ENCODE peak calls at places on chromosomes 12 and 14, in ten cellular contexts. P is RPMI8226; U is fibroblast of pulmonary artery; R is AG10803; Z is activated T-helper 1 cell treated with anti-CD3 and anti-CD28 coated beads, Interleukin-2, amount 50 U/mL, for 16 hours; D is stimulated activated CD4-positive, alpha-beta T cell treated with anti-CD3 and anti-CD28 coated beads, Interleukin-15, amount 100 ng/mL, for 24 hours; V is germinal center; W is T-cell; O is stimulated activated naive CD8-positive, alpha-beta T cell treated with anti-CD3 and anti-CD28 coated beads, Interleukin-15, amount 100 ng/mL, for 72 hours; Q is IMR-90. K is an unnamed sample.

GRCh38 chr12:11666131-11666530 is 16.7 kb downstream of the ETV6 start:
- DNase-seq in P (no peak), U (no peak), R (no peak), Z (no peak), D (no peak), V (no peak), W (no peak), O (no peak), Q (no peak), K (no peak)

GRCh38 chr12:23084236-23084995 is 459.4 kb downstream of the ETNK1 start:
- DNase-seq in P (peak), U (peak), R (peak), Z (no peak), D (no peak), V (no peak), W (no peak), O (no peak), Q (peak), K (no peak)

GRCh38 chr12:132523576-132524331 is 33.8 kb downstream of the FBRSL1 start:
- DNase-seq in P (peak), U (peak), R (peak), Z (peak), D (peak), V (peak), W (peak), O (peak), Q (peak), K (no peak)

GRCh38 chr12:50790081-50790480 is 26.2 kb downstream of the ATF1 start:
- DNase-seq in P (no peak), U (peak), R (no peak), Z (no peak), D (no peak), V (no peak), W (no peak), O (no peak), Q (no peak), K (no peak)

GRCh38 chr12:124581299-124581698 is 13.9 kb upstream of the NCOR2 start:
- DNase-seq in P (no peak), U (peak), R (no peak), Z (no peak), D (no peak), V (no peak), W (no peak), O (no peak), Q (no peak), K (no peak)

GRCh38 chr14:42428996-42429395 is 822.3 kb downstream of the LRFN5 start:
- DNase-seq in P (no peak), U (no peak), R (no peak), Z (no peak), D (peak), V (peak), W (no peak), O (no peak), Q (no peak), K (no peak)

GRCh38 chr14:77181603-77182437 is at the start of gene TMEM63C:
- DNase-seq in P (peak), U (no peak), R (no peak), Z (no peak), D (peak), V (peak), W (peak), O (peak), Q (no peak), K (no peak)

GRCh38 chr14:100155049-100155621 is 4.3 kb downstream of the DEGS2 start:
- DNase-seq in P (no peak), U (peak), R (no peak), Z (no peak), D (peak), V (no peak), W (no peak), O (peak), Q (no peak), K (no peak)

GRCh38 chr12:30570206-30570890 is 125.3 kb downstream of the IPO8 start:
- DNase-seq in P (no peak), U (no peak), R (no peak), Z (no peak), D (no peak), V (no peak), W (no peak), O (no peak), Q (no peak), K (no peak)

GRCh38 chr12:21843795-21844194 is 69.3 kb upstream of the KCNJ8 start:
- DNase-seq in P (no peak), U (no peak), R (no peak), Z (no peak), D (no peak), V (no peak), W (no peak), O (no peak), Q (no peak), K (no peak)

GRCh38 chr14:105142651-105143450 is 25.7 kb downstream of the JAG2 start:
- DNase-seq in P (no peak), U (no peak), R (no peak), Z (no peak), D (no peak), V (no peak), W (no peak), O (no peak), Q (no peak), K (no peak)

GRCh38 chr14:64948612-64949210 is 6.2 kb upstream of the GPX2 start:
- DNase-seq in P (no peak), U (no peak), R (no peak), Z (no peak), D (no peak), V (no peak), W (no peak), O (no peak), Q (no peak), K (no peak)

GRCh38 chr12:82329508-82329907 is 28.7 kb downstream of the CCDC59 start:
- DNase-seq in P (no peak), U (no peak), R (no peak), Z (no peak), D (no peak), V (no peak), W (no peak), O (no peak), Q (no peak), K (no peak)

GRCh38 chr12:116317986-116318737 is 40.7 kb upstream of the MED13L start:
- DNase-seq in P (no peak), U (no peak), R (no peak), Z (no peak), D (no peak), V (no peak), W (no peak), O (no peak), Q (no peak), K (no peak)

GRCh38 chr12:87848248-87848868 is 180.8 kb downstream of the C12orf50 start:
- DNase-seq in P (peak), U (peak), R (peak), Z (no peak), D (no peak), V (peak), W (no peak), O (no peak), Q (peak), K (no peak)

GRCh38 chr12:130633771-130634170 is 82.3 kb downstream of the RIMBP2 start:
- DNase-seq in P (no peak), U (no peak), R (no peak), Z (no peak), D (no peak), V (no peak), W (no peak), O (no peak), Q (no peak), K (no peak)

GRCh38 chr12:5305425-5305824 is 126.5 kb upstream of the NTF3 start:
- DNase-seq in P (no peak), U (no peak), R (no peak), Z (no peak), D (no peak), V (no peak), W (no peak), O (no peak), Q (no peak), K (no peak)

GRCh38 chr12:18808221-18808620 is 70.3 kb downstream of the CAPZA3 start:
- DNase-seq in P (no peak), U (no peak), R (no peak), Z (no peak), D (no peak), V (no peak), W (no peak), O (no peak), Q (no peak), K (no peak)

GRCh38 chr12:78622529-78623221 is 241.9 kb upstream of the SYT1 start:
- DNase-seq in P (no peak), U (no peak), R (no peak), Z (no peak), D (no peak), V (no peak), W (no peak), O (no peak), Q (no peak), K (no peak)

GRCh38 chr12:115852054-115852453 is 425.4 kb downstream of the MED13L start:
- DNase-seq in P (no peak), U (no peak), R (no peak), Z (no peak), D (no peak), V (no peak), W (no peak), O (no peak), Q (no peak), K (no peak)

GRCh38 chr12:22018860-22019259 is 27.2 kb upstream of the CMAS start:
- DNase-seq in P (no peak), U (peak), R (peak), Z (no peak), D (no peak), V (no peak), W (no peak), O (no peak), Q (peak), K (no peak)

GRCh38 chr14:33765251-33765650 is 185.6 kb downstream of the EGLN3 start:
- DNase-seq in P (no peak), U (peak), R (no peak), Z (no peak), D (no peak), V (no peak), W (no peak), O (no peak), Q (no peak), K (no peak)

GRCh38 chr12:52262286-52262685 is 12.2 kb upstream of the KRT86 start:
- DNase-seq in P (no peak), U (no peak), R (no peak), Z (no peak), D (no peak), V (no peak), W (no peak), O (no peak), Q (no peak), K (no peak)

GRCh38 chr14:91142214-91142668 is 28.4 kb downstream of the DGLUCY start:
- DNase-seq in P (no peak), U (no peak), R (no peak), Z (no peak), D (no peak), V (peak), W (no peak), O (peak), Q (no peak), K (no peak)

GRCh38 chr12:82688619-82689018 is 1.9 kb downstream of the TMTC2 start:
- DNase-seq in P (no peak), U (no peak), R (no peak), Z (no peak), D (no peak), V (no peak), W (no peak), O (no peak), Q (no peak), K (no peak)

GRCh38 chr12:6489449-6489848 is 3.6 kb downstream of the MRPL51 start:
- DNase-seq in P (no peak), U (no peak), R (no peak), Z (no peak), D (no peak), V (no peak), W (no peak), O (no peak), Q (no peak), K (no peak)

GRCh38 chr12:4117386-4118016 is 156.1 kb upstream of the CCND2 start:
- DNase-seq in P (peak), U (no peak), R (no peak), Z (no peak), D (no peak), V (no peak), W (no peak), O (no peak), Q (no peak), K (no peak)

GRCh38 chr14:94936411-94936892 is 166.5 kb upstream of the GSC start:
- DNase-seq in P (no peak), U (peak), R (peak), Z (no peak), D (no peak), V (no peak), W (no peak), O (no peak), Q (no peak), K (peak)

GRCh38 chr14:73238941-73239340 is 1.6 kb downstream of the PAPLN start:
- DNase-seq in P (peak), U (no peak), R (no peak), Z (no peak), D (no peak), V (no peak), W (no peak), O (no peak), Q (no peak), K (no peak)

GRCh38 chr12:123761841-123762714 is at the start of gene DNAH10:
- DNase-seq in P (peak), U (no peak), R (no peak), Z (no peak), D (peak), V (peak), W (no peak), O (peak), Q (no peak), K (no peak)

GRCh38 chr12:52530905-52531304 is 10.7 kb upstream of the KRT5 start:
- DNase-seq in P (no peak), U (no peak), R (no peak), Z (no peak), D (no peak), V (no peak), W (no peak), O (no peak), Q (no peak), K (no peak)

GRCh38 chr14:34496679-34497513 is 34.9 kb upstream of the SPTSSA start:
- DNase-seq in P (no peak), U (peak), R (peak), Z (no peak), D (no peak), V (no peak), W (no peak), O (no peak), Q (peak), K (peak)

K was measured in thoracic aorta.